ENCODE peak calls at places on chromosome 2, in nine cellular contexts. A is ovary, Z is sigmoid colon, C is breast epithelium, F is transverse colon, S is esophagus squamous epithelium, W is heart left ventricle, H is A549, X is right lobe of liver. G is an unnamed sample.

GRCh38 chr2:241620419-241620769 is 16.6 kb downstream of the THAP4 start:
- DNase-seq in H (peak), X (no peak), W (peak), A (no peak), F (no peak), C (no peak), Z (no peak), S (no peak), G (no peak)

GRCh38 chr2:29377788-29378187 is 262.6 kb downstream of the CLIP4 start:
- DNase-seq in W (no peak), S (no peak), F (no peak), X (no peak), Z (no peak), C (no peak), H (no peak), A (no peak), G (no peak)

GRCh38 chr2:74332550-74333174 is 10.6 kb downstream of the SLC4A5 start:
- DNase-seq in Z (no peak), W (no peak), X (no peak), H (no peak), F (no peak), C (no peak), A (no peak), S (no peak), G (no peak)

GRCh38 chr2:73203055-73203681 is 794 bp downstream of the NOTO start:
- DNase-seq in H (peak), X (no peak), Z (no peak), W (no peak), S (no peak), C (no peak), F (no peak), A (no peak), G (no peak)

GRCh38 chr2:182915369-182916326 is 49.2 kb upstream of the FRZB start:
- DNase-seq in Z (no peak), C (no peak), F (no peak), X (no peak), S (no peak), H (peak), W (no peak), A (no peak), G (no peak)

GRCh38 chr2:96760986-96761832 is 507 bp downstream of the CNNM4 start:
- DNase-seq in C (peak), X (peak), S (no peak), F (peak), W (peak), A (peak), Z (peak), H (peak), G (peak)

GRCh38 chr2:231708773-231709635 is 679 bp downstream of the PTMA start:
- DNase-seq in C (peak), S (no peak), H (peak), F (peak), A (peak), W (peak), Z (no peak), X (no peak), G (peak)

GRCh38 chr2:10469955-10470568 is 21.9 kb upstream of the ODC1 start:
- DNase-seq in X (peak), F (no peak), S (no peak), W (no peak), H (no peak), A (no peak), C (no peak), Z (peak), G (no peak)

GRCh38 chr2:43340945-43341356 is 114.5 kb upstream of the ZFP36L2 start:
- DNase-seq in X (no peak), H (peak), W (no peak), S (no peak), Z (no peak), F (no peak), C (no peak), A (no peak), G (no peak)

GRCh38 chr2:206198677-206199076 is 39.0 kb downstream of the EEF1B2 start:
- DNase-seq in W (no peak), F (no peak), S (no peak), C (no peak), Z (no peak), X (no peak), A (no peak), H (no peak), G (no peak)

GRCh38 chr2:8490166-8490565 is 191.7 kb upstream of the ID2 start:
- DNase-seq in Z (peak), H (no peak), A (no peak), C (no peak), W (no peak), S (no peak), X (no peak), F (no peak), G (no peak)

GRCh38 chr2:133600231-133600630 is 32.0 kb upstream of the NCKAP5 start:
- DNase-seq in X (no peak), C (no peak), W (no peak), H (no peak), Z (no peak), F (no peak), S (no peak), A (no peak), G (no peak)

GRCh38 chr2:205290299-205290698 is 392.0 kb upstream of the NRP2 start:
- DNase-seq in S (no peak), H (no peak), F (no peak), C (no peak), W (no peak), A (no peak), Z (no peak), X (no peak), G (no peak)

GRCh38 chr2:137775529-137775928 is 188.7 kb upstream of the HNMT start:
- DNase-seq in Z (no peak), C (no peak), W (no peak), A (no peak), F (no peak), H (no peak), S (no peak), X (no peak), G (no peak)

GRCh38 chr2:190216829-190217228 is 102.8 kb downstream of the HIBCH start:
- DNase-seq in A (peak), X (no peak), S (no peak), Z (no peak), H (peak), C (no peak), W (no peak), F (peak), G (peak)

GRCh38 chr2:237427807-237428506 is 14.0 kb upstream of the COL6A3 start:
- DNase-seq in A (no peak), Z (no peak), F (no peak), S (no peak), W (no peak), C (no peak), X (no peak), H (no peak), G (no peak)

GRCh38 chr2:233838726-233839446 is 15.4 kb downstream of the HJURP start:
- DNase-seq in A (no peak), H (no peak), F (no peak), W (no peak), C (no peak), S (no peak), Z (no peak), X (no peak), G (no peak)

GRCh38 chr2:104919127-104919526 is 65.2 kb downstream of the POU3F3 start:
- DNase-seq in Z (no peak), H (peak), C (no peak), W (no peak), S (no peak), A (no peak), X (no peak), F (peak), G (peak)

GRCh38 chr2:231926180-231926741 is at the start of gene NPPC:
- DNase-seq in H (peak), C (no peak), W (peak), F (no peak), S (no peak), X (peak), A (peak), Z (peak), G (no peak)

GRCh38 chr2:120748310-120748709 is 12.6 kb downstream of the GLI2 start:
- DNase-seq in S (no peak), F (no peak), C (no peak), Z (no peak), X (no peak), W (no peak), H (no peak), A (no peak), G (no peak)

GRCh38 chr2:197054437-197054836 is 127.9 kb upstream of the PGAP1 start:
- DNase-seq in A (no peak), S (no peak), Z (no peak), W (no peak), C (no peak), H (no peak), X (no peak), F (no peak), G (no peak)

GRCh38 chr2:64141711-64142405 is 2.4 kb downstream of the PELI1 start:
- DNase-seq in C (no peak), W (no peak), X (no peak), S (no peak), H (no peak), A (no peak), Z (no peak), F (no peak), G (no peak)

GRCh38 chr2:201363857-201364560 is 6.9 kb upstream of the FLACC1 start:
- DNase-seq in X (no peak), F (no peak), H (peak), W (no peak), Z (no peak), S (no peak), A (no peak), C (no peak), G (no peak)

GRCh38 chr2:75241696-75242095 is 42.4 kb upstream of the TACR1 start:
- DNase-seq in Z (no peak), C (no peak), F (no peak), W (no peak), S (no peak), A (no peak), X (no peak), H (peak), G (no peak)

GRCh38 chr2:148900350-148900749 is 25.3 kb downstream of the KIF5C start:
- DNase-seq in X (no peak), Z (no peak), S (no peak), F (no peak), A (no peak), H (no peak), W (no peak), C (no peak), G (no peak)

GRCh38 chr2:228875152-228875875 is 395.8 kb downstream of the PID1 start:
- DNase-seq in H (no peak), A (no peak), C (no peak), S (no peak), W (no peak), F (no peak), X (no peak), Z (no peak), G (no peak)

GRCh38 chr2:224106794-224107193 is 67.7 kb upstream of the SERPINE2 start:
- DNase-seq in C (no peak), W (no peak), A (no peak), S (no peak), X (no peak), F (no peak), H (no peak), Z (no peak), G (no peak)

GRCh38 chr2:137886432-137886831 is 77.8 kb upstream of the HNMT start:
- DNase-seq in H (peak), A (no peak), W (no peak), F (no peak), S (no peak), X (no peak), C (no peak), Z (no peak), G (no peak)

GRCh38 chr2:121694398-121695178 is 42.1 kb downstream of the NIFK start:
- DNase-seq in S (no peak), F (no peak), C (no peak), Z (peak), H (no peak), W (no peak), A (no peak), X (no peak), G (no peak)

GRCh38 chr2:215454519-215454918 is 18.7 kb upstream of the FN1 start:
- DNase-seq in W (no peak), X (no peak), F (no peak), Z (no peak), S (no peak), A (no peak), H (peak), C (no peak), G (no peak)

GRCh38 chr2:10242451-10242850 is 60.3 kb upstream of the HPCAL1 start:
- DNase-seq in S (no peak), Z (peak), X (peak), F (no peak), C (no peak), A (no peak), W (no peak), H (no peak), G (no peak)

GRCh38 chr2:176158306-176158643 is 1.2 kb downstream of the HOXD3 start:
- DNase-seq in Z (no peak), X (no peak), H (no peak), W (no peak), C (no peak), F (no peak), A (no peak), S (no peak), G (no peak)

GRCh38 chr2:20326163-20326780 is 24.4 kb downstream of the PUM2 start:
- DNase-seq in X (peak), Z (no peak), H (peak), C (no peak), S (no peak), W (no peak), F (peak), A (peak), G (peak)

GRCh38 chr2:143842836-143843235 is 677.1 kb downstream of the ZEB2 start:
- DNase-seq in S (no peak), C (no peak), Z (no peak), W (no peak), A (no peak), F (no peak), X (no peak), H (no peak), G (no peak)

GRCh38 chr2:162929571-162929970 is 91.0 kb upstream of the KCNH7 start:
- DNase-seq in C (no peak), A (no peak), F (no peak), H (peak), Z (no peak), X (no peak), W (no peak), S (no peak), G (no peak)

GRCh38 chr2:210460863-210461227 is 15.7 kb downstream of the LANCL1 start:
- DNase-seq in C (no peak), S (no peak), H (no peak), F (no peak), Z (no peak), A (no peak), W (no peak), X (no peak), G (no peak)

GRCh38 chr2:164621761-164622105 is 451 bp upstream of the GRB14 start:
- DNase-seq in A (no peak), S (no peak), C (no peak), W (peak), X (no peak), H (peak), F (peak), Z (no peak), G (peak)

GRCh38 chr2:101188683-101189405 is 37.7 kb upstream of the TBC1D8 start:
- DNase-seq in C (no peak), X (no peak), Z (no peak), H (peak), S (no peak), F (peak), A (no peak), W (no peak), G (no peak)

GRCh38 chr2:199458017-199458805 is 472 bp upstream of the SATB2 start:
- DNase-seq in S (no peak), F (no peak), C (no peak), Z (peak), X (peak), A (no peak), W (peak), H (peak), G (no peak)
- TF ChIP-seq POLR2A in S (no peak), F (peak), C (no peak), Z (no peak), X (no peak), A (no peak), W (no peak), H (peak), G (no peak)

GRCh38 chr2:116809074-116809473 is 1005.4 kb upstream of the DDX18 start:
- DNase-seq in H (no peak), F (no peak), W (no peak), C (no peak), Z (no peak), A (no peak), X (no peak), S (no peak), G (no peak)
- H3K27ac ChIP-seq in H (no peak), F (no peak), W (no peak), C (no peak), Z (no peak), A (no peak), X (no peak), S (no peak), G (no peak)

GRCh38 chr2:26144031-26144430 is 28.9 kb upstream of the GAREM2 start:
- DNase-seq in S (no peak), F (peak), X (no peak), A (no peak), Z (no peak), H (no peak), C (no peak), W (no peak), G (no peak)

GRCh38 chr2:26136431-26136830 is 36.5 kb upstream of the GAREM2 start:
- DNase-seq in X (no peak), H (no peak), W (no peak), C (no peak), Z (no peak), F (no peak), A (no peak), S (no peak), G (no peak)

GRCh38 chr2:26141145-26141769 is 31.6 kb upstream of the GAREM2 start:
- DNase-seq in Z (no peak), F (no peak), S (no peak), C (no peak), H (no peak), W (no peak), X (no peak), A (no peak), G (no peak)

GRCh38 chr2:26144953-26145680 is 27.8 kb upstream of the GAREM2 start:
- DNase-seq in W (peak), H (peak), S (no peak), F (peak), C (no peak), Z (no peak), A (peak), X (peak), G (peak)

DNA sequence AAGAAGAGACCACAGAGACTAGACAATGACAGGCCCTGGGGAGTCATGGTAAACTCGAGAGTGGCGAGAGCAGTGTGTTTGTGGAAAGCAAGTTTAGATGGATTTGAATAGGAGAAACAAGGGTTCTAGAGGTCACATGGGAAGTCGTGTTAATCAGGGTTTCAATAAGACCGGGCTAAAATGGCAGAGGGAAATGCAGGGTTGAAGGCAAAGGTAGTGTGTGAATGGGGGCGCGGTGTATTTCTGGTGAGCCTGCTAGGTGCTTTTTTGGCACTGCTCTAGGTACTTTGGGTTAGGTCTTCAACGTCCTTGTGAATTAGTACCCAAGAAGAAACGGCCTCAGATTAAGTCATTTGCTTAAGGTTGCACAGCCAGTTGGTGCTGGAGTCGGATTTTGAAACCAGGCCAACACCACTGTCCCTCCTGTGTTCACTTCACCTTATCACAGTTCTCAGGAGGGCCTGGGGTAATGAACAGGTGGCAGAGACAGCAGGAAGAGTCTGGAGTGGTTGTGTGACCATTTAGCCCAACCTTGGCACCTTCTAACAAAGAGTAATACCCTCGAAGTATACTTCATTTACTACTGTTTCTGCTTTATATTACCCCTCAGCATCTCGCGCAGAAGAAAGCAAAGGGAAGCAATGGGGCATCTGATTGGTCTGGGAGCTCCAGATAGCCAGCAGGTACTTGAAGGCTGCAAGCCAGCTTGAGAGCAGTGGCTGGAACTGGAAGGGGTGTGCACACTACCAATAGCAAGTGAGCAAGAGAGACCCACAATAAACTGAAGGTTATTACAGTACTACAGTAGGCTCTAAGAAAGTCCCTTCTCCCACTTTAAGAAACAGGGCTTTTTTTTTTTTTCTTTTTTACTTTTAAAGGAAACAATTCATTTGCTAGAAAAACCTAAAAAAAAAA is 33.4 kb upstream of the GAREM2 start:
- DNase-seq in A (no peak), F (peak), Z (no peak), H (peak), C (no peak), S (no peak), X (no peak), W (no peak), G (peak)
- TF ChIP-seq POLR2A in A (no peak), F (no peak), Z (no peak), H (no peak), C (no peak), S (no peak), X (no peak), W (no peak), G (no peak)

DNA sequence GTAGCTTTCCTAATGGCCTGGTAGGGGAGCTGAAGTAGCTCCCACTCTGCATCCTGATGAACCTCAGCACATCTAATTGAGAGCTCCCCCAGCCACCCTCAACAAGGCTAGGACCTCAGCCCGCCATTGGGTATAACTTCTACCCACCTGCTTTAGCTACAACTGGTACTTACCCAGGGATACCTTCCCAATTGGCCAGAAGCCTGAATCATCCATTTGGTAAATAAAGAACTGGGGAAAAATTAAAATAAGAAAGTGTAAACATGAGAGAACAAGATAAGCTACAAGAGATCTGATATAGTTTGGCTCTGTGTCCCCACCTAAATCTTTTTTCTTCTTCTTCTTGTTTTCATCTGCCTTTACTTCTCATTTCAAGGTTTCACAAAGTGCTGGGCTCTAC is 372.0 kb downstream of the CMPK2 start:
- DNase-seq in F (no peak), H (no peak), A (no peak), C (no peak), S (no peak), X (no peak), W (no peak), Z (no peak), G (no peak)
- H3K27ac ChIP-seq in F (no peak), H (no peak), A (no peak), C (no peak), S (no peak), X (no peak), W (no peak), Z (no peak), G (no peak)

GRCh38 chr2:84964406-84965191 is 6.4 kb upstream of the KCMF1 start:
- DNase-seq in H (no peak), F (no peak), X (no peak), S (no peak), C (no peak), Z (peak), A (no peak), W (no peak), G (no peak)
- TF ChIP-seq POLR2A in H (no peak), F (no peak), X (no peak), S (no peak), C (no peak), Z (no peak), A (no peak), W (no peak), G (no peak)

DNA sequence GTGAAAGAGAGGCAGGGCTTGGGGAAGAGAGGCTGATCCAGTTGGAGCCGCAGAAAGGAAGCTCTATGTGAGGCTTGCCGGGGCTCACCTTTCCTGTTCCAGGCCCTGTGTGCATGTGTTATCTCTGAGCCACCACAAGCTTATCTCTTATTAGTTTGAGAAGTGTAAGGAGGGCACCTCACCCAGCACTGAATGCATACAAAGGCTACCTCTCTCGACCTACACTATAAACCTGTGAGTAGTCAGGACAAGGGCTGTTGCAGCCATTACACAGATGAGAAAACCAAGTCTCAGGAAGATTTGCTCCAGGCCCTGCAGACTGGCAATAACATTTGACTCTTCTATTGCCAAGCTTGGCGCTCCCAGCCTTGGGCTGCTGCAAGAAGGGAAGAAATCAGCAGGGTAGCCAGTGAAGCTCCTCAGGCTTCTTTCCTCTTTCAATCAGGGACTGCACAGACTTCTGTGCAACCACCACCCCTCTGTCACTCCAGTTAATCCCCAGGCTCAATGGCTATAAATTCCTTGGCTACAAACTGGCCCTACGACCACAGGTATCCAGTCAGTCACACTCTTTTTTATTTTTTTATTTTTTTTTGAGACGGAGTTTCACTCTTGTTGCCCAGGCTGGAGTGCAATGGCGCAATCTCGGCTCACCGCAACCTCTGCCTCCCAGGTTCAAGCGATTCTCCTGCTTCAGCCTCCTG is 73.8 kb downstream of the CLHC1 start:
- DNase-seq in S (no peak), H (no peak), W (no peak), A (no peak), F (no peak), Z (no peak), C (no peak), X (no peak), G (no peak)
- H3K27ac ChIP-seq in S (peak), H (peak), W (peak), A (no peak), F (peak), Z (no peak), C (peak), X (no peak), G (peak)

G was measured in body of pancreas.